ENCODE peak calls at places on chromosomes 1 and 21, in four cellular contexts. F, C, P and B are unnamed samples.

GRCh38 chr21:32653326-32653901 is 41.2 kb upstream of the CFAP298 start:
- DNase-seq in F (peak), P (no peak), C (no peak), B (peak)

GRCh38 chr1:211258756-211259595 is at the start of gene RCOR3:
- DNase-seq in F (peak), C (peak), P (peak), B (peak)

GRCh38 chr1:69858534-69858933 is 290.8 kb downstream of the LRRC7 start:
- DNase-seq in C (no peak), F (no peak), P (no peak), B (no peak)

GRCh38 chr21:45529785-45530422 is 12.3 kb downstream of the SLC19A1 start:
- DNase-seq in P (no peak), C (no peak), F (no peak), B (no peak)

GRCh38 chr1:23446644-23447310 is 22.2 kb upstream of the TCEA3 start:
- DNase-seq in P (no peak), F (no peak), C (peak), B (no peak)

GRCh38 chr1:156246762-156247459 is 945 bp downstream of the PAQR6 start:
- DNase-seq in P (no peak), F (no peak), C (no peak), B (no peak)

GRCh38 chr1:245462161-245462560 is 307.4 kb downstream of the KIF26B start:
- DNase-seq in P (no peak), C (no peak), F (no peak), B (no peak)

GRCh38 chr1:49163041-49163440 is 386.4 kb upstream of the BEND5 start:
- DNase-seq in C (no peak), P (no peak), F (peak), B (no peak)

GRCh38 chr1:208544794-208545193 is 300.6 kb upstream of the PLXNA2 start:
- DNase-seq in F (no peak), P (no peak), C (no peak), B (no peak)

GRCh38 chr1:45365051-45365450 is 24.8 kb upstream of the MUTYH start:
- DNase-seq in C (no peak), F (no peak), P (no peak), B (no peak)

GRCh38 chr1:74620242-74620641 is 53.4 kb downstream of the ERICH3 start:
- DNase-seq in C (no peak), F (no peak), P (no peak), B (no peak)

GRCh38 chr1:109959974-109960744 is 24.4 kb upstream of the AHCYL1 start:
- DNase-seq in P (peak), F (peak), C (peak), B (peak)

GRCh38 chr1:151992345-151993083 is 1.1 kb downstream of the S100A10 start:
- DNase-seq in C (no peak), F (peak), P (no peak), B (peak)

GRCh38 chr1:115245227-115245626 is 92.8 kb downstream of the NGF start:
- DNase-seq in P (no peak), C (no peak), F (no peak), B (no peak)

GRCh38 chr1:82400521-82400920 is 599.8 kb downstream of the ADGRL2 start:
- DNase-seq in P (no peak), C (no peak), F (no peak), B (no peak)

GRCh38 chr1:56255516-56256181 is 323.7 kb downstream of the PLPP3 start:
- DNase-seq in P (peak), F (no peak), C (no peak), B (no peak)

GRCh38 chr1:6497215-6497866 is 5.9 kb upstream of the PLEKHG5 start:
- DNase-seq in P (no peak), C (peak), F (peak), B (peak)

GRCh38 chr1:151371744-151372410 is 628 bp downstream of the SELENBP1 start:
- DNase-seq in P (no peak), F (peak), C (peak), B (no peak)

GRCh38 chr1:89396902-89397301 is 33.0 kb downstream of the GBP6 start:
- DNase-seq in C (no peak), P (no peak), F (no peak), B (no peak)

GRCh38 chr1:8540266-8540926 is 222.5 kb downstream of the SLC45A1 start:
- DNase-seq in C (no peak), P (peak), F (peak), B (no peak)

GRCh38 chr1:199122532-199123311 is 483.9 kb downstream of the PTPRC start:
- DNase-seq in P (no peak), C (no peak), F (peak), B (no peak)

GRCh38 chr1:24767351-24767750 is 22.1 kb downstream of the CLIC4 start:
- DNase-seq in F (no peak), P (no peak), C (no peak), B (no peak)

GRCh38 chr1:155979525-155980343 is 1.4 kb upstream of the ARHGEF2 start:
- DNase-seq in P (no peak), F (peak), C (no peak), B (peak)

GRCh38 chr1:101128211-101128727 is 102.7 kb upstream of the DPH5 start:
- DNase-seq in P (no peak), C (no peak), F (peak), B (no peak)

GRCh38 chr21:27817902-27818623 is 851.2 kb upstream of the ADAMTS5 start:
- DNase-seq in C (no peak), P (no peak), F (no peak), B (no peak)

GRCh38 chr1:179817789-179818188 is 59.8 kb downstream of the TOR1AIP2 start:
- DNase-seq in P (no peak), C (no peak), F (peak), B (no peak)